ENCODE peak calls at places on chromosomes 16 and 17, in five cellular contexts. Q, V, N, F and L are unnamed samples. For H3K27me3, the result is how much of the 10 kb centered on the place peaks cover.

GRCh38 chr17:66716236-66717026 is 118.5 kb upstream of the CACNG5 start:
- DNase-seq in F (no peak), N (no peak), Q (no peak), V (no peak), L (no peak)

GRCh38 chr16:23729503-23730424 is 16.7 kb upstream of the ERN2 start:
- DNase-seq in Q (peak), V (peak), F (no peak), N (no peak), L (no peak)

GRCh38 chr17:63816669-63817068 is 10.6 kb upstream of the PSMC5 start:
- DNase-seq in Q (no peak), N (no peak), F (no peak), V (no peak), L (no peak)

GRCh38 chr16:88352261-88353200 is 30.2 kb upstream of the ZNF469 start:
- DNase-seq in N (peak), Q (no peak), F (no peak), V (no peak), L (no peak)

GRCh38 chr16:13909872-13910303 is 10.1 kb upstream of the ERCC4 start:
- DNase-seq in Q (peak), V (no peak), F (peak), N (no peak), L (no peak)

GRCh38 chr16:81673432-81673831 is 105.7 kb upstream of the PLCG2 start:
- DNase-seq in V (no peak), Q (no peak), N (no peak), F (no peak), L (no peak)

GRCh38 chr16:8736123-8736680 is 61.2 kb downstream of the TMEM186 start:
- DNase-seq in N (no peak), Q (no peak), V (peak), F (no peak), L (no peak)

GRCh38 chr16:74071996-74072559 is 224.5 kb upstream of the PSMD7 start:
- DNase-seq in N (no peak), F (no peak), V (no peak), Q (no peak), L (no peak)

GRCh38 chr17:69525920-69526841 is 111.7 kb downstream of the MAP2K6 start:
- DNase-seq in V (peak), Q (peak), F (peak), N (no peak), L (no peak)

GRCh38 chr16:89378947-89379771 is 111.2 kb downstream of the ANKRD11 start:
- DNase-seq in N (no peak), V (no peak), Q (no peak), F (no peak), L (no peak)

GRCh38 chr17:69607162-69607834 is 192.8 kb downstream of the MAP2K6 start:
- DNase-seq in N (peak), V (peak), F (peak), Q (peak), L (no peak)

GRCh38 chr17:1150863-1151685 is 28.7 kb downstream of the ABR start:
- DNase-seq in Q (no peak), N (no peak), V (no peak), F (no peak), L (no peak)

GRCh38 chr17:49224198-49224996 is 6.2 kb downstream of the PHOSPHO1 start:
- DNase-seq in F (peak), N (no peak), Q (peak), V (peak), L (peak)

GRCh38 chr17:54945671-54946070 is 22.8 kb downstream of the COX11 start:
- DNase-seq in V (no peak), Q (no peak), F (no peak), N (no peak), L (no peak)

GRCh38 chr17:57009737-57010445 is 32.0 kb downstream of the SCPEP1 start:
- DNase-seq in V (peak), F (peak), Q (peak), N (no peak), L (peak)

GRCh38 chr17:6069611-6070279 is 434 bp upstream of the WSCD1 start:
- DNase-seq in N (no peak), F (peak), V (no peak), Q (no peak), L (no peak)

GRCh38 chr17:55394357-55395021 is 27.1 kb downstream of the MMD start:
- DNase-seq in V (peak), Q (no peak), F (no peak), N (no peak), L (no peak)

GRCh38 chr16:87150359-87151280 is 166.6 kb downstream of the C16orf95 start:
- DNase-seq in Q (no peak), V (no peak), N (no peak), F (no peak), L (no peak)

GRCh38 chr17:37787055-37787720 is 42.3 kb upstream of the HNF1B start:
- DNase-seq in V (peak), N (no peak), Q (peak), F (no peak), L (no peak)

GRCh38 chr17:38352245-38353083 is 820 bp downstream of the SOCS7 start:
- DNase-seq in V (peak), N (no peak), F (no peak), Q (peak), L (peak)

GRCh38 chr16:70523621-70524405 is at the start of gene SF3B3:
- DNase-seq in Q (peak), V (peak), N (peak), F (no peak), L (peak)

GRCh38 chr16:86768231-86768791 is 190.0 kb downstream of the FOXL1 start:
- DNase-seq in N (no peak), Q (no peak), V (no peak), F (no peak), L (no peak)

GRCh38 chr16:9256196-9256595 is 164.8 kb downstream of the HAPSTR1 start:
- DNase-seq in N (no peak), V (peak), Q (peak), F (peak), L (no peak)

GRCh38 chr17:27578718-27579085 is 52.3 kb upstream of the LGALS9 start:
- DNase-seq in N (no peak), F (no peak), Q (no peak), V (no peak), L (no peak)

GRCh38 chr16:83813818-83814653 is 6.3 kb downstream of the HSBP1 start:
- DNase-seq in V (no peak), N (no peak), Q (no peak), F (peak), L (no peak)

GRCh38 chr17:67503184-67503583 is 126.1 kb downstream of the PITPNC1 start:
- DNase-seq in V (no peak), Q (no peak), N (no peak), F (no peak), L (no peak)

GRCh38 chr17:47818002-47818695 is 3.4 kb downstream of the OSBPL7 start:
- DNase-seq in F (no peak), N (no peak), V (no peak), Q (no peak), L (no peak)

GRCh38 chr17:29219378-29220047 is 27.1 kb upstream of the CRYBA1 start:
- DNase-seq in N (peak), F (peak), V (peak), Q (peak), L (peak)

GRCh38 chr17:33674685-33675084 is 381.6 kb upstream of the ASIC2 start:
- DNase-seq in F (peak), V (peak), Q (peak), N (peak), L (peak)

GRCh38 chr16:79190542-79190941 is 410.0 kb downstream of the MAF start:
- DNase-seq in V (no peak), Q (no peak), F (no peak), N (no peak), L (no peak)

GRCh38 chr16:4407543-4408322 is 8.7 kb downstream of the CORO7 start:
- DNase-seq in V (no peak), Q (no peak), F (no peak), N (no peak), L (peak)
- H3K27me3 ChIP-seq in V (under half), Q (under half), F (under half), N (under half), L (under half)

GRCh38 chr16:30805056-30805369 is 18.0 kb upstream of the ZNF629 start:
- DNase-seq in Q (no peak), F (no peak), V (no peak), N (no peak), L (peak)
- H3K4me3 ChIP-seq in Q (peak), F (peak), V (peak), N (peak), L (peak)

GRCh38 chr17:39838057-39838456 is 26.1 kb downstream of the IKZF3 start:
- DNase-seq in F (no peak), Q (no peak), N (no peak), V (no peak), L (no peak)
- H3K27ac ChIP-seq in F (no peak), Q (no peak), N (no peak), V (no peak), L (no peak)

DNA sequence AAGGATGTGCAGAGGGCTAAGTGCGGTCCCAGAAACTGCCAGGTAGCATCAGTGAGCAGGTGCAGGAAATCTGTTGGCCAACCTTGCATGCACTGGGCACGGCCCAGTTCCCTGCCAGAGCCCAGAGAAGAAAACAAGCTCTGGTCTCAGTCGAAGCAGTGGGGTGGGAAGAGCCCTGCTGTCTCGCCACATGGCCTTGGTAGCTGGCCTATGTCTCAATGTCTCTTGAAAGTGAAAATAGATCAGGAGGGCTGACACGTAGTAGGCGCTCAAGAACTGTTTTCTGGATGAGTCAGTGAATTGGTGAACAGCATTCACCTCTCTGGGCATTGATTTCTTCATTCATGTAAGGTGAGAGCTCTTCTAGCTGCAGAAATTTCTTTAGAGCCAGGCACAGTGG is 90.4 kb downstream of the MARF1 start:
- DNase-seq in F (no peak), Q (no peak), N (no peak), V (no peak), L (no peak)
- H3K27me3 ChIP-seq in F (under half), Q (under half), N (under half), V (under half), L (under half)

GRCh38 chr17:80854220-80854619 is 137.4 kb upstream of the CHMP6 start:
- DNase-seq in V (no peak), N (no peak), F (no peak), Q (no peak), L (no peak)
- H3K4me3 ChIP-seq in V (no peak), N (no peak), F (no peak), Q (no peak), L (no peak)

GRCh38 chr17:77207689-77208216 is 67.0 kb downstream of the SEC14L1 start:
- DNase-seq in N (no peak), F (no peak), V (peak), Q (no peak), L (no peak)

GRCh38 chr17:77209330-77209748 is 68.6 kb downstream of the SEC14L1 start:
- DNase-seq in F (peak), V (peak), Q (peak), N (no peak), L (no peak)

GRCh38 chr17:77206557-77206956 is 65.8 kb downstream of the SEC14L1 start:
- DNase-seq in N (no peak), Q (no peak), V (peak), F (no peak), L (no peak)

GRCh38 chr17:77208856-77209255 is 68.1 kb downstream of the SEC14L1 start:
- DNase-seq in F (no peak), N (no peak), Q (no peak), V (no peak), L (no peak)

GRCh38 chr17:77208217-77208808 is 67.5 kb downstream of the SEC14L1 start:
- DNase-seq in N (no peak), V (peak), F (peak), Q (peak), L (no peak)
- H3K27ac ChIP-seq in N (no peak), V (no peak), F (peak), Q (peak), L (no peak)